ENCODE peak calls at places on chromosomes 11 and 22, in seven cellular contexts. X, B, A, D, N, G and E are unnamed samples.

GRCh38 chr22:38554281-38554680 is 15.7 kb downstream of the DMC1 start:
- DNase-seq in A (no peak), D (no peak), G (no peak), B (peak; percentile 85), N (no peak), X (no peak), E (no peak)

GRCh38 chr11:13118194-13118593 is 109.1 kb downstream of the RASSF10 start:
- DNase-seq in N (no peak), B (peak; percentile 69), D (no peak), A (no peak), X (no peak), G (no peak), E (no peak)

GRCh38 chr22:19291218-19291579 is 320 bp downstream of the CLTCL1 start:
- DNase-seq in B (peak; percentile 73), G (peak; percentile 70), A (no peak), N (peak; percentile 76), D (peak; percentile 57), X (peak; percentile 75), E (no peak)

GRCh38 chr11:129115652-129116585 is 76.2 kb downstream of the ARHGAP32 start:
- DNase-seq in G (no peak), A (no peak), D (no peak), X (no peak), B (peak; percentile 63), N (no peak), E (no peak)

GRCh38 chr22:46031066-46031465 is 54.1 kb upstream of the WNT7B start:
- DNase-seq in X (no peak), A (no peak), G (no peak), N (no peak), B (no peak), D (peak; percentile 57), E (peak; percentile 59)

GRCh38 chr11:95081412-95081811 is 8.2 kb upstream of the ENDOD1 start:
- DNase-seq in G (no peak), A (peak; percentile 85), N (no peak), B (peak; percentile 45), D (no peak), X (peak; percentile 46), E (no peak)

GRCh38 chr22:31343235-31344191 is 2.6 kb downstream of the PATZ1 start:
- DNase-seq in B (peak; percentile 79), N (peak; percentile 67), D (no peak), A (peak; percentile 87), G (peak; percentile 80), X (no peak), E (peak; percentile 76)

GRCh38 chr11:1922411-1923113 is 3.1 kb downstream of the TNNT3 start:
- DNase-seq in B (no peak), N (no peak), A (no peak), G (no peak), X (peak; percentile 65), D (peak; percentile 42), E (peak; percentile 66)

GRCh38 chr11:123429851-123430735 is at the start of gene GRAMD1B:
- DNase-seq in D (peak; percentile 63), X (peak; percentile 63), B (peak; percentile 82), G (peak; percentile 91), N (peak; percentile 87), A (no peak), E (peak; percentile 91)

GRCh38 chr11:132114185-132114584 is 743.8 kb downstream of the NTM start:
- DNase-seq in B (no peak), G (no peak), X (no peak), A (no peak), D (no peak), N (peak; percentile 60), E (no peak)

GRCh38 chr22:47548953-47549740 is 786.7 kb downstream of the TBC1D22A start:
- DNase-seq in X (no peak), N (no peak), D (no peak), B (no peak), A (no peak), G (no peak), E (no peak)

GRCh38 chr22:47547239-47547661 is 784.8 kb downstream of the TBC1D22A start:
- DNase-seq in A (no peak), B (no peak), X (no peak), G (no peak), N (no peak), D (no peak), E (no peak)

GRCh38 chr22:47547881-47548630 is 785.6 kb downstream of the TBC1D22A start:
- DNase-seq in B (no peak), X (no peak), G (no peak), D (no peak), N (no peak), A (no peak), E (no peak)

GRCh38 chr22:47543447-47543846 is 781.0 kb downstream of the TBC1D22A start:
- DNase-seq in N (no peak), A (no peak), G (no peak), X (no peak), B (no peak), D (no peak), E (no peak)

GRCh38 chr22:47544696-47545095 is 782.2 kb downstream of the TBC1D22A start:
- DNase-seq in G (no peak), X (no peak), A (no peak), D (no peak), B (no peak), N (no peak), E (no peak)
- H3K9me3 ChIP-seq in G (no peaks in the 10 kb centered on the region), X (no peaks in the 10 kb centered on the region), A (peaks cover 3% of the 10 kb centered on the region), D (no peaks in the 10 kb centered on the region), B (peaks cover 6% of the 10 kb centered on the region), N (no peaks in the 10 kb centered on the region), E (peaks cover 6% of the 10 kb centered on the region)

GRCh38 chr11:100185588-100185987 is 501.5 kb upstream of the ARHGAP42 start:
- DNase-seq in D (no peak), B (no peak), G (no peak), N (no peak), A (no peak), X (no peak), E (no peak)

GRCh38 chr11:100190395-100190794 is 496.7 kb upstream of the ARHGAP42 start:
- DNase-seq in X (no peak), B (no peak), D (no peak), G (no peak), N (no peak), A (no peak), E (no peak)

GRCh38 chr11:100188137-100188783 is 498.8 kb upstream of the ARHGAP42 start:
- DNase-seq in B (no peak), X (no peak), D (peak; percentile 30), G (no peak), A (no peak), N (no peak), E (no peak)
- H3K9me3 ChIP-seq in B (peaks cover 4% of the 10 kb centered on the region), X (no peaks in the 10 kb centered on the region), D (no peaks in the 10 kb centered on the region), G (no peaks in the 10 kb centered on the region), A (no peaks in the 10 kb centered on the region), N (no peaks in the 10 kb centered on the region), E (peaks cover 24% of the 10 kb centered on the region)

DNA sequence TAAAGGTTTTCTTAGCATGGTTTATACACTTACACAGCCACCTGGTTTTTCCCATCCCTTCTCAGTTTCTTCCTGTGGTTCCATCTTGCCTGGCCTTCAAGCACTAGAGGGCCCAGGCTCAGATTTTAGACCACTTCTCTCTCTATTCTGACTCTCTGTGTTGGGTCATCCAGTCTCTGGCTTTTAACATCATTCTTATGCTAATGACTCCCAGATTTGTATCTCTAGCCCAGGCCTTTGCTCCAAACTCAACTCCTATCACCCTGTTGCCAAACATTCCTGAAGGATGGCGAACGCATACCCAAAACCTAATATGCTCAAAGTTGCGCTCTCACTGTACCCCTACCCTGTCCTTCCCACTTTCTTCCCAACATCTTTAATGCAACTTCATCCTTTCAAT is 135.1 kb downstream of the SPATA19 start:
- DNase-seq in A (no peak), B (no peak), G (no peak), X (no peak), N (no peak), D (no peak), E (no peak)
- H3K9me3 ChIP-seq in A (no peaks in the 10 kb centered on the region), B (no peaks in the 10 kb centered on the region), G (no peaks in the 10 kb centered on the region), X (no peaks in the 10 kb centered on the region), N (no peaks in the 10 kb centered on the region), D (no peaks in the 10 kb centered on the region), E (no peaks in the 10 kb centered on the region)

DNA sequence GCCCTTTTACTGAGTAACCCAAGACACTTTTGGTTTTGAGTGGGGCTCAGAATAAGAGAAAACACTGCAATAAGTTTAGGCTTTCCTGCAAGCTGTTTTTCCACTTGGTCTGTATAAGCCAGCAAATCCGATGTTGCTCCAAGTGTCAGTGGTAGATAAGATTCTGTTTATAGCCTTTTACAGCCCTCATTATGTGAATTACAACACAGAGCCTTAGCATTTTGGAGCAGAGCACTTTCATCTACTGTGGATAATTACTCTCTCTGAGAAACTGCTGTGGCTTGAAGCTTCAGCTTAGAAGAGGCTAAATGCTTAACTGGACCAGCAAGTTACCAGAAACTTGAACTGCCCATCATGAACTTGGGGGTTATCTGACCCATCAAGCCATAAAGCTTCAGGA is 601.1 kb downstream of the JRKL start:
- DNase-seq in A (no peak), X (no peak), D (no peak), B (no peak), G (no peak), N (no peak), E (no peak)
- H3K9me3 ChIP-seq in A (no peaks in the 10 kb centered on the region), X (no peaks in the 10 kb centered on the region), D (no peaks in the 10 kb centered on the region), B (no peaks in the 10 kb centered on the region), G (no peaks in the 10 kb centered on the region), N (no peaks in the 10 kb centered on the region), E (peaks cover 7% of the 10 kb centered on the region)

DNA sequence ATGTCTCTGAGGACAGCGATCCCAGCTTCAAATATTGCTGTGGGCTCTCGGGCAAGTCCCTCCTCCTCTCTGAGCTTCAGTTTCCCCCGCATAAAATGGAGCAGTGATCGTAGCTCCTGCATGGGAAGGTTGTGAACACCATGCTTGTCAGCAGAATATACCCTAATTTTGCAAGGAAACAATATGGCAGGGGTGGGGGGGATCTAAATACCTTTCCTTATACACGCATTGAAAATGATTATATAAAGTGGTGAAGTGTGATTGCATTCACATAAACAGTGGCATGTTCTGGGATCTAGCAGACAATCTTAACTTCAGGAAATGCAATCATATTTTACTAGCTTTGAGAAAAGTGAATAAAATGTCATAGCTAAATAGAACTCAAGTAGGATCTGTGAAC is 24.0 kb upstream of the RTN4R start:
- DNase-seq in N (no peak), A (no peak), G (no peak), X (no peak), D (no peak), B (no peak), E (no peak)
- H3K9me3 ChIP-seq in N (no peaks in the 10 kb centered on the region), A (no peaks in the 10 kb centered on the region), G (no peaks in the 10 kb centered on the region), X (no peaks in the 10 kb centered on the region), D (no peaks in the 10 kb centered on the region), B (no peaks in the 10 kb centered on the region), E (no peaks in the 10 kb centered on the region)

DNA sequence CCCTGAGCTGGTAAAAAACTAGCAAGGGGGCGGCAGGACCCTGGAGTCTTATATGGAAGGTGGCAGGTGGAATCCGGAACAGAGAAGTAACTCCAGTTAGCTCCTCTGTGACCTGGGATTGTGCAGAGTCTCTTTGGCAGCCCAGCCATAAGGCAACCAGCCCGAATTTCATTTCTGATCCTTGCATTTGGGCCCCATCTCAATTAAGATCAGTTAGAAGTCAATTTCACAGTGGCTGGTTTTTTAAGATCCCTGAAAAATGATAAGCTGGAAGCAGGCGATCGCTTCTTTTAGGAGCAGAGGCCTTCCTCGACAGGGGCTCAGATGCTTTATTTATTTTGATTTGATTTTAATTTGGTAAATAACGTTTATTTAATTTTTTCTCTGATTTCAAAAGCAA is 199.0 kb downstream of the TENM4 start:
- DNase-seq in X (no peak), B (no peak), D (no peak), N (peak; percentile 32), A (no peak), G (no peak), E (no peak)
- H3K9me3 ChIP-seq in X (no peaks in the 10 kb centered on the region), B (no peaks in the 10 kb centered on the region), D (no peaks in the 10 kb centered on the region), N (no peaks in the 10 kb centered on the region), A (no peaks in the 10 kb centered on the region), G (no peaks in the 10 kb centered on the region), E (no peaks in the 10 kb centered on the region)